ENCODE peak calls at places on chromosomes 3 and 15, in seven cellular contexts. V is T1000, R is GM03348, T is T-helper 1 cell, E is pancreas, L is activated T-cell treated with anti-CD3 and anti-CD28 coated beads for 24 hours, H is T-helper 2 cell. F is an unnamed sample.

GRCh38 chr3:108489776-108490175 is 20.6 kb downstream of the MYH15 start:
- DNase-seq in V (no peak), R (peak), T (peak), E (no peak), L (peak), H (peak), F (no peak)

GRCh38 chr3:189049458-189050231 is 122.1 kb upstream of the TPRG1 start:
- DNase-seq in V (no peak), R (no peak), T (no peak), E (no peak), L (no peak), H (peak), F (no peak)

GRCh38 chr3:9163289-9163688 is 86.2 kb downstream of the SRGAP3 start:
- DNase-seq in V (no peak), R (no peak), T (no peak), E (no peak), L (no peak), H (no peak), F (no peak)

GRCh38 chr3:14237431-14237830 is 58.8 kb downstream of the LSM3 start:
- DNase-seq in V (no peak), R (no peak), T (no peak), E (no peak), L (no peak), H (no peak), F (no peak)

GRCh38 chr3:142896201-142896755 is 7.4 kb upstream of the PCOLCE2 start:
- DNase-seq in V (no peak), R (peak), T (no peak), E (no peak), L (no peak), H (no peak), F (no peak)

GRCh38 chr3:15291589-15292541 is 40.5 kb downstream of the SH3BP5 start:
- DNase-seq in V (no peak), R (no peak), T (peak), E (no peak), L (peak), H (peak), F (no peak)

GRCh38 chr3:49940667-49941249 is 808 bp downstream of the RBM6 start:
- DNase-seq in V (no peak), R (no peak), T (no peak), E (no peak), L (no peak), H (no peak), F (no peak)

GRCh38 chr15:85624241-85624855 is 170.4 kb downstream of the KLHL25 start:
- DNase-seq in V (no peak), R (no peak), T (no peak), E (no peak), L (no peak), H (no peak), F (peak)

GRCh38 chr3:71551286-71551919 is 32.1 kb downstream of the FOXP1 start:
- DNase-seq in V (no peak), R (peak), T (no peak), E (no peak), L (no peak), H (no peak), F (no peak)

GRCh38 chr3:8635625-8636024 is 9.0 kb downstream of the SSUH2 start:
- DNase-seq in V (no peak), R (no peak), T (no peak), E (no peak), L (no peak), H (no peak), F (no peak)

GRCh38 chr3:44942202-44942921 is 33.6 kb downstream of the ZDHHC3 start:
- DNase-seq in V (no peak), R (peak), T (no peak), E (no peak), L (no peak), H (no peak), F (peak)

GRCh38 chr15:83556754-83557153 is 97.2 kb upstream of the ADAMTSL3 start:
- DNase-seq in V (no peak), R (no peak), T (no peak), E (no peak), L (no peak), H (no peak), F (no peak)

GRCh38 chr15:85379403-85380131 is 836 bp upstream of the AKAP13 start:
- DNase-seq in V (no peak), R (peak), T (peak), E (no peak), L (peak), H (no peak), F (no peak)

GRCh38 chr15:82851331-82851850 is 42.0 kb downstream of the WHAMM start:
- DNase-seq in V (no peak), R (no peak), T (no peak), E (no peak), L (no peak), H (no peak), F (no peak)

GRCh38 chr3:50294089-50294488 is 1.9 kb upstream of the IFRD2 start:
- DNase-seq in V (no peak), R (no peak), T (no peak), E (no peak), L (no peak), H (no peak), F (no peak)

GRCh38 chr3:196016485-196016884 is 65.4 kb downstream of the TFRC start:
- DNase-seq in V (no peak), R (peak), T (no peak), E (no peak), L (no peak), H (no peak), F (no peak)

GRCh38 chr3:36597422-36597821 is 166.9 kb downstream of the DCLK3 start:
- DNase-seq in V (peak), R (no peak), T (no peak), E (no peak), L (no peak), H (no peak), F (no peak)

GRCh38 chr3:32912046-32912445 is 39.4 kb upstream of the CCR4 start:
- DNase-seq in V (no peak), R (peak), T (no peak), E (no peak), L (no peak), H (no peak), F (no peak)

GRCh38 chr3:58116985-58117384 is 93.8 kb downstream of the DNASE1L3 start:
- DNase-seq in V (no peak), R (peak), T (no peak), E (no peak), L (no peak), H (no peak), F (no peak)

GRCh38 chr15:69627548-69628158 is 175.0 kb downstream of the RPLP1 start:
- DNase-seq in V (no peak), R (no peak), T (no peak), E (no peak), L (no peak), H (no peak), F (no peak)

GRCh38 chr3:33915796-33916589 is 117.6 kb downstream of the PDCD6IP start:
- DNase-seq in V (no peak), R (peak), T (no peak), E (no peak), L (no peak), H (no peak), F (no peak)

GRCh38 chr3:94336076-94336741 is 273.3 kb downstream of the NSUN3 start:
- DNase-seq in V (no peak), R (peak), T (no peak), E (no peak), L (no peak), H (no peak), F (peak)

GRCh38 chr3:83011471-83011870 is 1250.0 kb upstream of the GBE1 start:
- DNase-seq in V (no peak), R (no peak), T (no peak), E (no peak), L (no peak), H (no peak), F (no peak)

GRCh38 chr15:52709172-52709979 is 30.2 kb upstream of the ATOSA start:
- DNase-seq in V (no peak), R (no peak), T (no peak), E (peak), L (no peak), H (no peak), F (no peak)